ENCODE peak calls at places on chromosomes 4 and X, in six cellular contexts. E is GM12878, Z is GM12891, K is K562, S is SK-N-SH, A is H1. T is an unnamed sample.
A peak's percentile ranks its signal among the peaks of the same experiment; 100 is the strongest.

GRCh38 chr4:79498282-79498681 is 90.3 kb upstream of the GK2 start:
- DNase-seq in E (no peak), Z (no peak), K (no peak), S (no peak), A (no peak), T (no peak)

GRCh38 chr4:170025523-170026252 is 507 bp downstream of the MFAP3L start:
- DNase-seq in E (no peak), Z (no peak), K (no peak), S (peak; percentile 70), A (no peak), T (no peak)

GRCh38 chrX:153960077-153960476 is 11.5 kb downstream of the HCFC1 start:
- DNase-seq in E (no peak), Z (no peak), K (no peak), S (no peak), A (no peak), T (no peak)

GRCh38 chr4:1052231-1052671 is 40.8 kb downstream of the FGFRL1 start:
- DNase-seq in E (no peak), Z (no peak), K (no peak), S (peak; percentile 22), A (no peak), T (no peak)

GRCh38 chr4:176779421-176779820 is 13.3 kb downstream of the VEGFC start:
- DNase-seq in E (no peak), Z (no peak), K (no peak), S (no peak), A (no peak), T (no peak)

GRCh38 chrX:154595559-154595958 is 10.6 kb downstream of the CTAG1A start:
- DNase-seq in E (no peak), Z (no peak), K (no peak), S (no peak), A (no peak), T (no peak)

GRCh38 chrX:6678313-6678712 is 143.4 kb upstream of the VCX3A start:
- DNase-seq in E (no peak), Z (no peak), K (no peak), S (no peak), A (no peak), T (no peak)

GRCh38 chrX:50579955-50580354 is 109.3 kb upstream of the DGKK start:
- DNase-seq in E (peak; percentile 11), Z (peak; percentile 2), K (peak; percentile 62), S (peak; percentile 40), A (no peak), T (no peak)

GRCh38 chr4:34193451-34194154 is 2050.7 kb downstream of the ARAP2 start:
- DNase-seq in E (no peak), Z (no peak), K (no peak), S (no peak), A (no peak), T (no peak)

GRCh38 chr4:98873059-98873458 is 55.9 kb downstream of the EIF4E start:
- DNase-seq in E (no peak), Z (no peak), K (peak; percentile 39), S (no peak), A (no peak), T (no peak)

DNA sequence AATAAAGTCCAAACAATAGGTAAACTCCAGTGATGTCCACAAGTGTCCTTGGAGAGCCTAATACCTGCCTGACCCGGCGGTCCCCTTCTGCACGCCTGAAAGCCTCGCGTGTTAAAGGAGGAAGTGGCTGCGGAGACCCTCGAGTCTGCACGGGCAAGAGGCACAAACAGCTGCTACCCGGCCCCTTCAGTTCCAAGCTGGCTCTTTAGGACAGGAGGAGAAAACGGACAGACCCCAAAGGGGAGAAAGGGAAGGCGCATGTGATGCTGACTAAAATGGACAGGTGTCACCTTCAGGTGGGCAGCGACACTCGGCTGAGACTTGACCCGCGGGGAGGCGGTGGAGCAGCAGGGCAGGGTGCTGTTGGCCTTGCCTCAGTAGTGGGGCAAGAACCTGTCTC is 102.7 kb upstream of the TENM3 start:
- DNase-seq in E (no peak), Z (no peak), K (no peak), S (no peak), A (no peak), T (no peak)
- TF ChIP-seq TAF1 in E (no peak), Z (no peak), K (no peak), S (no peak), A (no peak), T (no peak)

GRCh38 chrX:108366644-108367406 is 71.4 kb downstream of the COL4A6 start:
- DNase-seq in E (no peak), Z (no peak), K (no peak), S (no peak), A (no peak), T (no peak)
- TF ChIP-seq TAF1 in E (no peak), Z (no peak), K (no peak), S (no peak), A (no peak), T (no peak)

GRCh38 chrX:45774961-45775360 is 574.3 kb upstream of the DIPK2B start:
- DNase-seq in E (no peak), Z (no peak), K (no peak), S (no peak), A (no peak), T (no peak)

GRCh38 chrX:45771560-45772340 is 571.1 kb upstream of the DIPK2B start:
- DNase-seq in E (no peak), Z (no peak), K (no peak), S (no peak), A (no peak), T (no peak)

GRCh38 chrX:45768666-45769065 is 568.0 kb upstream of the DIPK2B start:
- DNase-seq in E (no peak), Z (no peak), K (no peak), S (no peak), A (no peak), T (no peak)

GRCh38 chrX:45769919-45770582 is 569.4 kb upstream of the DIPK2B start:
- DNase-seq in E (peak; percentile 51), Z (peak; percentile 20), K (peak; percentile 67), S (peak; percentile 9), A (no peak), T (peak; percentile 24)

DNA sequence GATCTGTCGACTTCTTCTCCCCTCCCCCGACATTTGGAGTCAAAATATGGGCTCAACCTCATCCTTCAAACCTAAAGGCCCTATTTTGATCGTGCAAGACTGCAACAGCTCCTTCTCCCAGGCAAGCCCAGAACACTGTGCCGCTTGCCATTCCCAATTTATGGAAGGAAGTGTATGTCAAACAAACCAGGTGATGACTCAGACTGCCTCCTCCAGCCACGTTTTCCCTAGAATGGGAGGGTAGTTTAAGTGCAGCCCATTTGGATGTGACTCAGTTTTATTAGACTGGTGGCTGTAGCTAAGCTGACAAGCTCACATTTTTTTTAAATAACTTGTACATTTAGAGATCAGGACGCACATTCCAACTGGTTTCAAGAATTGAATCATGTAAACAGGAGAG is 570.4 kb upstream of the DIPK2B start:
- DNase-seq in E (no peak), Z (no peak), K (peak; percentile 15), S (no peak), A (no peak), T (no peak)
- TF ChIP-seq TAF1 in E (no peak), Z (no peak), K (no peak), S (peak; percentile 96), A (no peak), T (no peak)

DNA sequence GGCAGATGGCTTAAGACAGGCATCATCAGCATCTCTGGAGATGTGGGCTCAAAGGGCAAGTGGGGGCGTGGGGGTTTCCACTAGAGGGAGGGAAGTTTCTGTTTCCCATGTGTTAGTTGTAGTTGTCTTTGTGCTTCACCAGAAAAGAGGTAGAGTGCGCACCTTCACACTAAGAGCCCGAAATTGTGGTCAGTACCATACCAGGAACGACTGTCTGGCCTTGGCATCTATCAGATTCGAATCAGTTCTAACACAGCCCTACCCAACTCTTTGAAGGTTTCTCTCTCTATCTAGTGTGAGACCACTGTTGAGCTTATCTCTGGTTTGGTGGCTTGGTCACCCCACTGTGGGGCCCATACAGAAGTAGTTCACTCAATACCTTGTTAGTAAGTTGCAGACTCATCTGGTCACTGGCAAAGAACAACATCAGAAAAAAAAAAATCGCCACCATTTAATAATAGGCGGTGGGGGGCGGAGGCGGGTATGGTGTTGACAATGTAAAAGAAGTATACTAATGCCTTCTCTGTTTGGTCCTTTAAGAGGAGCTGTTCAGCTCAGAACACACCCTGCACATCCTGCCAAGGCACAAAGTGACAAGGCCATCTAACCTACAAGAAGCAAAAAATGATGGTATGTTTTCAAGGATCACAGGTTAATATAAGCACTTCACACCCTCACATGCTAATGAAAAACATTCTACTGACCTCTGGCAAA is 71.1 kb downstream of the NYX start:
- DNase-seq in E (no peak), Z (no peak), K (no peak), S (no peak), A (no peak), T (no peak)
- TF ChIP-seq TAF1 in E (no peak), Z (no peak), K (no peak), S (no peak), A (no peak), T (no peak)

GRCh38 chr4:67697860-67698655 is 2.9 kb downstream of the UBA6 start:
- DNase-seq in E (no peak), Z (no peak), K (peak; percentile 67), S (no peak), A (no peak), T (no peak)

GRCh38 chr4:67696061-67696460 is 4.9 kb downstream of the UBA6 start:
- DNase-seq in E (no peak), Z (no peak), K (no peak), S (no peak), A (no peak), T (no peak)

GRCh38 chr4:67700119-67700873 is 659 bp downstream of the UBA6 start:
- DNase-seq in E (no peak), Z (peak; percentile 26), K (peak; percentile 21), S (peak; percentile 15), A (no peak), T (peak; percentile 23)

GRCh38 chr4:67699603-67700002 is 1.4 kb downstream of the UBA6 start:
- DNase-seq in E (no peak), Z (no peak), K (peak; percentile 38), S (no peak), A (no peak), T (no peak)

DNA sequence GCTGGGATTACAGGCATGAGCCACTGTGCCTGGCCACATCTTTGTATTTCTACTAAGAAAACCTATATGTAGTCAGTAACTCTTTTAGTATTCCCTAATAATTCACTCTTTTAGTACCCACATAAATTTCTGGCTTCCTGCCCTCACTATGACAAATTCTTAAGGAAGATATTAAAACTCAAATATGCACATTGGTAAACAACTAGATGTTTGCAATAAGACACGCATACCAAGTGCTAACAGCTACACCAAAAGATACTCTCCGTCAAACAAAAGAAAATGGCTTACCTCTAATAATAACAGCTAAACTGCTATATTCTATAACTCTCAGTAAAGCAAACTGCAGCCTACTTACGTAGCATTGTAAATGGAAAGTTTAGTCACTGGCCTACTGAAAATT is 6.3 kb downstream of the UBA6 start:
- DNase-seq in E (no peak), Z (no peak), K (no peak), S (no peak), A (no peak), T (no peak)
- TF ChIP-seq TAF1 in E (no peak), Z (no peak), K (no peak), S (no peak), A (no peak), T (no peak)